ENCODE peak calls at places on chromosomes 11 and 22, in six cellular contexts. One of them, this sample, is unnamed.

GRCh38 chr22:37674951-37675929 is at the start of gene LGALS1:
- DNase-seq in anterior cingulate cortex: peak
- DNase-seq in NCI-H1436: peak
- DNase-seq in Kasumi-1: peak
- DNase-seq in cerebellum: peak
- DNase-seq in BE2C: peak
- DNase-seq in this sample: peak

GRCh38 chr11:19987243-19987870 is 172.9 kb downstream of the DBX1 start:
- DNase-seq in anterior cingulate cortex: no peak
- DNase-seq in NCI-H1436: no peak
- DNase-seq in Kasumi-1: no peak
- DNase-seq in cerebellum: no peak
- DNase-seq in BE2C: no peak
- DNase-seq in this sample: no peak

GRCh38 chr11:125464266-125464662 is 31.8 kb downstream of the FEZ1 start:
- DNase-seq in anterior cingulate cortex: no peak
- DNase-seq in NCI-H1436: no peak
- DNase-seq in Kasumi-1: no peak
- DNase-seq in cerebellum: peak
- DNase-seq in BE2C: no peak
- DNase-seq in this sample: no peak

GRCh38 chr11:133832096-133833081 is 12.9 kb downstream of the SPATA19 start:
- DNase-seq in anterior cingulate cortex: no peak
- DNase-seq in NCI-H1436: no peak
- DNase-seq in Kasumi-1: no peak
- DNase-seq in cerebellum: no peak
- DNase-seq in BE2C: no peak
- DNase-seq in this sample: no peak

GRCh38 chr11:2363130-2363529 is 14.0 kb upstream of the CD81 start:
- DNase-seq in anterior cingulate cortex: no peak
- DNase-seq in NCI-H1436: no peak
- DNase-seq in Kasumi-1: no peak
- DNase-seq in cerebellum: no peak
- DNase-seq in BE2C: no peak
- DNase-seq in this sample: no peak

GRCh38 chr22:50530857-50531545 is 1.2 kb upstream of the TYMP start:
- DNase-seq in anterior cingulate cortex: no peak
- DNase-seq in NCI-H1436: peak
- DNase-seq in Kasumi-1: peak
- DNase-seq in cerebellum: no peak
- DNase-seq in BE2C: no peak
- DNase-seq in this sample: no peak

GRCh38 chr11:118092907-118093571 is 6.3 kb upstream of the SMIM35 start:
- DNase-seq in anterior cingulate cortex: no peak
- DNase-seq in NCI-H1436: no peak
- DNase-seq in Kasumi-1: no peak
- DNase-seq in cerebellum: no peak
- DNase-seq in BE2C: no peak
- DNase-seq in this sample: no peak

GRCh38 chr11:60390389-60390788 is 5.9 kb upstream of the MS4A14 start:
- DNase-seq in anterior cingulate cortex: no peak
- DNase-seq in NCI-H1436: no peak
- DNase-seq in Kasumi-1: peak
- DNase-seq in cerebellum: no peak
- DNase-seq in BE2C: no peak
- DNase-seq in this sample: no peak

GRCh38 chr11:6655790-6656580 is at the start of gene DCHS1:
- DNase-seq in anterior cingulate cortex: no peak
- DNase-seq in NCI-H1436: peak
- DNase-seq in Kasumi-1: no peak
- DNase-seq in cerebellum: peak
- DNase-seq in BE2C: peak
- DNase-seq in this sample: no peak

GRCh38 chr11:533586-534196 is 1.7 kb downstream of the HRAS start:
- DNase-seq in anterior cingulate cortex: no peak
- DNase-seq in NCI-H1436: no peak
- DNase-seq in Kasumi-1: no peak
- DNase-seq in cerebellum: no peak
- DNase-seq in BE2C: no peak
- DNase-seq in this sample: no peak

GRCh38 chr11:59196777-59197176 is 15.9 kb downstream of the MPEG1 start:
- DNase-seq in anterior cingulate cortex: no peak
- DNase-seq in NCI-H1436: no peak
- DNase-seq in Kasumi-1: no peak
- DNase-seq in cerebellum: no peak
- DNase-seq in BE2C: no peak
- DNase-seq in this sample: no peak

GRCh38 chr11:58642120-58642625 is 19.7 kb downstream of the CNTF start:
- DNase-seq in anterior cingulate cortex: no peak
- DNase-seq in NCI-H1436: no peak
- DNase-seq in Kasumi-1: no peak
- DNase-seq in cerebellum: no peak
- DNase-seq in BE2C: no peak
- DNase-seq in this sample: no peak

GRCh38 chr11:3644817-3645235 is at the start of gene ART1:
- DNase-seq in anterior cingulate cortex: no peak
- DNase-seq in NCI-H1436: no peak
- DNase-seq in Kasumi-1: no peak
- DNase-seq in cerebellum: no peak
- DNase-seq in BE2C: no peak
- DNase-seq in this sample: no peak

GRCh38 chr11:20795005-20795404 is 125.6 kb downstream of the NELL1 start:
- DNase-seq in anterior cingulate cortex: no peak
- DNase-seq in NCI-H1436: no peak
- DNase-seq in Kasumi-1: no peak
- DNase-seq in cerebellum: no peak
- DNase-seq in BE2C: no peak
- DNase-seq in this sample: no peak

GRCh38 chr22:34035209-34035608 is 114.9 kb upstream of the LARGE1 start:
- DNase-seq in anterior cingulate cortex: no peak
- DNase-seq in NCI-H1436: no peak
- DNase-seq in Kasumi-1: no peak
- DNase-seq in cerebellum: no peak
- DNase-seq in BE2C: no peak
- DNase-seq in this sample: no peak

GRCh38 chr11:123729602-123730001 is 11.9 kb downstream of the ZNF202 start:
- DNase-seq in anterior cingulate cortex: no peak
- DNase-seq in NCI-H1436: no peak
- DNase-seq in Kasumi-1: no peak
- DNase-seq in cerebellum: no peak
- DNase-seq in BE2C: no peak
- DNase-seq in this sample: no peak

GRCh38 chr11:68756171-68756766 is 4.9 kb upstream of the TESMIN start:
- DNase-seq in anterior cingulate cortex: no peak
- DNase-seq in NCI-H1436: no peak
- DNase-seq in Kasumi-1: no peak
- DNase-seq in cerebellum: no peak
- DNase-seq in BE2C: no peak
- DNase-seq in this sample: no peak

GRCh38 chr11:128926437-128927107 is 16.1 kb downstream of the TP53AIP1 start:
- DNase-seq in anterior cingulate cortex: no peak
- DNase-seq in NCI-H1436: no peak
- DNase-seq in Kasumi-1: no peak
- DNase-seq in cerebellum: peak
- DNase-seq in BE2C: no peak
- DNase-seq in this sample: no peak

GRCh38 chr11:9606799-9607510 is 33.5 kb downstream of the WEE1 start:
- DNase-seq in anterior cingulate cortex: no peak
- DNase-seq in NCI-H1436: no peak
- DNase-seq in Kasumi-1: no peak
- DNase-seq in cerebellum: no peak
- DNase-seq in BE2C: no peak
- DNase-seq in this sample: no peak

GRCh38 chr22:43393132-43393844 is 18.5 kb upstream of the MPPED1 start:
- DNase-seq in anterior cingulate cortex: no peak
- DNase-seq in NCI-H1436: no peak
- DNase-seq in Kasumi-1: no peak
- DNase-seq in cerebellum: no peak
- DNase-seq in BE2C: no peak
- DNase-seq in this sample: no peak

GRCh38 chr11:132685174-132685611 is 847.1 kb downstream of the OPCML start:
- DNase-seq in anterior cingulate cortex: no peak
- DNase-seq in NCI-H1436: no peak
- DNase-seq in Kasumi-1: peak
- DNase-seq in cerebellum: no peak
- DNase-seq in BE2C: no peak
- DNase-seq in this sample: no peak

GRCh38 chr22:42797021-42797420 is 60.1 kb downstream of the ARFGAP3 start:
- DNase-seq in anterior cingulate cortex: no peak
- DNase-seq in NCI-H1436: no peak
- DNase-seq in Kasumi-1: peak
- DNase-seq in cerebellum: no peak
- DNase-seq in BE2C: no peak
- DNase-seq in this sample: no peak

GRCh38 chr11:122814401-122814800 is 23.9 kb upstream of the CRTAM start:
- DNase-seq in anterior cingulate cortex: no peak
- DNase-seq in NCI-H1436: no peak
- DNase-seq in Kasumi-1: peak
- DNase-seq in cerebellum: no peak
- DNase-seq in BE2C: no peak
- DNase-seq in this sample: no peak

GRCh38 chr11:119486016-119486415 is 63.0 kb upstream of the THY1 start:
- DNase-seq in anterior cingulate cortex: no peak
- DNase-seq in NCI-H1436: no peak
- DNase-seq in Kasumi-1: no peak
- DNase-seq in cerebellum: no peak
- DNase-seq in BE2C: no peak
- DNase-seq in this sample: no peak

GRCh38 chr22:28299329-28299728 is 380.3 kb upstream of the PITPNB start:
- DNase-seq in anterior cingulate cortex: no peak
- DNase-seq in NCI-H1436: no peak
- DNase-seq in Kasumi-1: no peak
- DNase-seq in cerebellum: no peak
- DNase-seq in BE2C: no peak
- DNase-seq in this sample: no peak

GRCh38 chr22:26797910-26798309 is 140.5 kb downstream of the MIAT start:
- DNase-seq in anterior cingulate cortex: no peak
- DNase-seq in NCI-H1436: no peak
- DNase-seq in Kasumi-1: peak
- DNase-seq in cerebellum: no peak
- DNase-seq in BE2C: no peak
- DNase-seq in this sample: no peak

GRCh38 chr22:50115693-50116092 is 25.9 kb downstream of the MOV10L1 start:
- DNase-seq in anterior cingulate cortex: no peak
- DNase-seq in NCI-H1436: no peak
- DNase-seq in Kasumi-1: no peak
- DNase-seq in cerebellum: no peak
- DNase-seq in BE2C: peak
- DNase-seq in this sample: no peak

This sample was measured in amygdala.